ENCODE peak calls at places on chromosomes 1 and 21, in six cellular contexts. V is pancreas, G is breast epithelium, M is OCI-LY7, S is upper lobe of right lung, N is body of pancreas. D is an unnamed sample.

GRCh38 chr1:223010552-223011229 is 132.4 kb downstream of the TLR5 start:
- DNase-seq in S (no peak), M (no peak), V (no peak), N (no peak), G (no peak), D (no peak)

GRCh38 chr1:66412689-66413088 is 121.3 kb upstream of the SGIP1 start:
- DNase-seq in N (no peak), G (no peak), S (no peak), M (no peak), V (no peak), D (no peak)

GRCh38 chr21:45543710-45544448 is 1.6 kb upstream of the SLC19A1 start:
- DNase-seq in M (no peak), V (no peak), S (peak; percentile 63), G (peak; percentile 17), N (no peak), D (no peak)

GRCh38 chr1:2939041-2939552 is 82.2 kb upstream of the ACTRT2 start:
- DNase-seq in N (no peak), S (no peak), V (no peak), G (no peak), M (no peak), D (no peak)

GRCh38 chr1:27522148-27522859 is 32.3 kb upstream of the WASF2 start:
- DNase-seq in S (no peak), M (no peak), G (peak; percentile 62), V (no peak), N (no peak), D (no peak)

GRCh38 chr1:41827991-41828570 is 90.6 kb downstream of the HIVEP3 start:
- DNase-seq in M (no peak), G (no peak), S (no peak), V (no peak), N (no peak), D (no peak)

GRCh38 chr1:45585496-45586075 is 1.7 kb downstream of the NASP start:
- DNase-seq in M (no peak), S (no peak), V (no peak), G (no peak), N (no peak), D (no peak)

GRCh38 chr1:109788695-109789521 is 25.2 kb upstream of the EPS8L3 start:
- DNase-seq in N (no peak), G (no peak), S (peak; percentile 50), M (peak; percentile 10), V (no peak), D (peak; percentile 30)

GRCh38 chr1:78591971-78592370 is 28.3 kb upstream of the IFI44L start:
- DNase-seq in S (no peak), V (no peak), G (no peak), N (no peak), M (no peak), D (no peak)

GRCh38 chr1:58699011-58699762 is 675 bp downstream of the MYSM1 start:
- DNase-seq in G (no peak), M (no peak), N (no peak), S (no peak), V (no peak), D (no peak)

GRCh38 chr1:23383547-23384311 is 14.1 kb upstream of the ZNF436 start:
- DNase-seq in G (no peak), V (no peak), M (no peak), S (no peak), N (no peak), D (no peak)

GRCh38 chr21:43911015-43911934 is 46.3 kb downstream of the AGPAT3 start:
- DNase-seq in V (no peak), N (no peak), G (no peak), M (no peak), S (peak; percentile 90), D (no peak)

GRCh38 chr21:21000576-21001175 is 2.5 kb downstream of the NCAM2 start:
- DNase-seq in V (no peak), G (no peak), M (no peak), S (no peak), N (no peak), D (no peak)

GRCh38 chr1:11893907-11894251 is 32.3 kb downstream of the KIAA2013 start:
- DNase-seq in M (peak; percentile 76), G (no peak), V (peak; percentile 52), S (peak; percentile 87), N (peak; percentile 67), D (peak; percentile 77)

GRCh38 chr1:194225781-194226180 is 1039.4 kb upstream of the B3GALT2 start:
- DNase-seq in V (no peak), S (no peak), N (no peak), G (no peak), M (peak; percentile 86), D (no peak)

GRCh38 chr1:153518562-153518961 is 17.2 kb downstream of the S100A6 start:
- DNase-seq in N (no peak), G (no peak), M (peak; percentile 22), S (no peak), V (no peak), D (no peak)

GRCh38 chr21:38984982-38985422 is 179.3 kb downstream of the ETS2 start:
- DNase-seq in N (no peak), M (no peak), G (no peak), V (no peak), S (no peak), D (no peak)
- H3K4me1 ChIP-seq in N (peaks cover 8% of the 10 kb centered on the region), M (no peaks in the 10 kb centered on the region), G (peaks cover 10% of the 10 kb centered on the region), V (no peaks in the 10 kb centered on the region), S (peaks cover 34% of the 10 kb centered on the region), D (peaks cover 21% of the 10 kb centered on the region)

GRCh38 chr1:54274448-54274847 is 74.5 kb downstream of the MRPL37 start:
- DNase-seq in G (no peak), S (no peak), N (no peak), M (no peak), V (no peak), D (no peak)

GRCh38 chr1:54272772-54273091 is 72.8 kb downstream of the MRPL37 start:
- DNase-seq in M (no peak), V (no peak), N (no peak), S (no peak), G (no peak), D (no peak)

GRCh38 chr1:54273837-54274192 is 73.8 kb downstream of the MRPL37 start:
- DNase-seq in G (no peak), M (no peak), S (no peak), V (no peak), N (no peak), D (no peak)

GRCh38 chr1:54272134-54272533 is 72.2 kb downstream of the MRPL37 start:
- DNase-seq in V (no peak), G (no peak), S (no peak), N (no peak), M (no peak), D (no peak)

DNA sequence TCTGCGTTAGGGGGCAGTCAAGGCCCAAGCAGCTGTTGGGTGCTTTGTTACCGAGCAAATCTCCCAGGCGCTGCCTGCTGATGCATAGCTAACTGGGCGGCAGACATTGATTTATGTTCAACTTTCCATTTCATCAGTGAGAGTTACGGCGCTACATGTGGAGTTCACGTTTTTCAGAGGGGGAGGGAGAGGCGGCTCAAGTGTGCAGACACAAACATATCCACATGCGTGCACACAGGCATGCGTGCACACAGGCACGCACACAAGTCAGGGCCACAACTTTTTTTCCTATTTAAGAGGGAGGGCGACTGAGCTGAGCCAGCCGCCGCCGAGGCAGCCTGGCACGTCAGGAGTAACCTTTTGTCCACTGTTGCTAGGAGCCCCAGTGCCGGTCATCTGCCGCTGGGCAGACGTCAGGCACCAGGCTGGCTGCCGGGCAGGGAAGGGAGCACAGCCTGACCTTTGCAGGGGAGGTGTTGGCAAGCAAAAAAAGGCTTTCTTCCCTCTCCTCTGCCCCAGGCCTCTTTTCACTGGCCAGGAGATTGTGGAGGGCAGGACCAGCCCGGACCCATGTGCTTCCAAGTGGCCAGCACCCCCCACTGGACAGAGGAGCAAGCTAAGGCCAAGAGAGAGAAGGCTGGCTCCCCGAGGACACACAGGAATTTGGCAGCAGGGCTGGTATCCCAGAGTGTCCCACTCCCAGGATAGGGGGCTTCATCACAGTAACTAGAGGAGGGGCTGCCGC is 73.3 kb downstream of the MRPL37 start:
- DNase-seq in V (peak; percentile 51), S (no peak), N (peak; percentile 42), G (no peak), M (peak; percentile 96), D (no peak)
- TF ChIP-seq CTCF in V (no peak), S (no peak), N (peak; percentile 29), G (no peak), M (peak; percentile 83), D (no peak)

GRCh38 chr1:21143138-21143537 is 33.6 kb downstream of the EIF4G3 start:
- DNase-seq in S (no peak), M (no peak), N (no peak), V (no peak), G (no peak), D (no peak)
- H3K4me3 ChIP-seq in S (no peak overlapping the region), M (no peak overlapping the region), N (no peak overlapping the region), V (no peak overlapping the region), G (no peak overlapping the region), D (no peak overlapping the region)

GRCh38 chr1:179128520-179128919 is 46.6 kb downstream of the TOR3A start:
- DNase-seq in N (peak; percentile 29), S (no peak), G (no peak), V (no peak), M (no peak), D (no peak)

GRCh38 chr1:179124866-179125265 is 43.0 kb downstream of the TOR3A start:
- DNase-seq in M (no peak), V (no peak), N (no peak), S (no peak), G (no peak), D (no peak)

GRCh38 chr1:179129702-179130473 is 48.0 kb downstream of the TOR3A start:
- DNase-seq in N (no peak), G (no peak), V (no peak), M (peak; percentile 78), S (no peak), D (no peak)

GRCh38 chr1:179126338-179127060 is 44.6 kb downstream of the TOR3A start:
- DNase-seq in V (peak; percentile 20), N (peak; percentile 41), G (no peak), M (no peak), S (no peak), D (no peak)

GRCh38 chr1:179127163-179127895 is 45.5 kb downstream of the TOR3A start:
- DNase-seq in V (no peak), M (no peak), G (no peak), N (no peak), S (no peak), D (no peak)
- H3K4me1 ChIP-seq in V (peaks cover 8% of the 10 kb centered on the region), M (peaks cover 20% of the 10 kb centered on the region), G (no peaks in the 10 kb centered on the region), N (peaks cover 14% of the 10 kb centered on the region), S (peaks cover 11% of the 10 kb centered on the region), D (peaks cover 9% of the 10 kb centered on the region)